ENCODE peak calls at places on chromosome 12, in five cellular contexts. W is iPS-NIHi11; A is type B pancreatic cell; X is NCI-H146; F is activated naive CD8-positive, alpha-beta T cell treated with anti-CD3 and anti-CD28 coated beads, Interleukin-2, amount 10 ng/mL, durations not matched to agents 7 days and 5 days. O is an unnamed sample.

GRCh38 chr12:81617915-81618314 is 141.2 kb downstream of the PPFIA2 start:
- DNase-seq in W (no peak), F (no peak), A (no peak), X (peak; percentile 28), O (no peak)

GRCh38 chr12:11718768-11719253 is 69.3 kb downstream of the ETV6 start:
- DNase-seq in F (no peak), W (no peak), A (no peak), X (peak; percentile 24), O (no peak)

GRCh38 chr12:32025906-32026305 is 66.7 kb downstream of the RESF1 start:
- DNase-seq in A (no peak), F (peak; percentile 43), W (no peak), X (no peak), O (no peak)

GRCh38 chr12:27109339-27110023 is 27.1 kb upstream of the C12orf71 start:
- DNase-seq in A (no peak), F (no peak), W (no peak), X (no peak), O (no peak)

GRCh38 chr12:22935501-22935900 is 310.5 kb downstream of the ETNK1 start:
- DNase-seq in W (no peak), F (no peak), X (no peak), A (no peak), O (no peak)

GRCh38 chr12:120175062-120175461 is 19.5 kb downstream of the GCN1 start:
- DNase-seq in X (no peak), F (no peak), W (no peak), A (no peak), O (no peak)

GRCh38 chr12:1457901-1458300 is 136.5 kb downstream of the FBXL14 start:
- DNase-seq in X (no peak), A (no peak), W (no peak), F (no peak), O (peak; percentile 81)

GRCh38 chr12:1931642-1932041 is 13.2 kb upstream of the CACNA2D4 start:
- DNase-seq in X (no peak), W (no peak), A (no peak), F (no peak), O (no peak)

GRCh38 chr12:50058743-50059312 is 1.4 kb downstream of the ASIC1 start:
- DNase-seq in X (no peak), W (no peak), F (peak; percentile 63), A (peak; percentile 52), O (no peak)

GRCh38 chr12:12681061-12681765 is 14.8 kb downstream of the GPR19 start:
- DNase-seq in X (peak; percentile 89), F (no peak), A (no peak), W (no peak), O (no peak)

GRCh38 chr12:24113701-24114100 is 164.2 kb upstream of the SOX5 start:
- DNase-seq in A (no peak), X (no peak), F (no peak), W (no peak), O (no peak)

GRCh38 chr12:8709124-8709830 is 11.5 kb downstream of the RIMKLB start:
- DNase-seq in W (no peak), F (no peak), X (no peak), A (no peak), O (no peak)

GRCh38 chr12:111222520-111222919 is 146.4 kb downstream of the PHETA1 start:
- DNase-seq in A (no peak), X (no peak), F (no peak), W (no peak), O (no peak)

GRCh38 chr12:90331262-90331661 is 622.6 kb upstream of the ATP2B1 start:
- DNase-seq in F (no peak), A (no peak), X (no peak), W (no peak), O (no peak)

GRCh38 chr12:4483885-4484823 is 38.5 kb upstream of the FGF6 start:
- DNase-seq in W (no peak), F (no peak), A (no peak), X (no peak), O (no peak)

GRCh38 chr12:57226588-57227314 is 2.8 kb upstream of the SHMT2 start:
- DNase-seq in A (no peak), F (peak; percentile 46), W (no peak), X (peak; percentile 59), O (no peak)

GRCh38 chr12:106090586-106091411 is 48.0 kb downstream of the NUAK1 start:
- DNase-seq in A (no peak), F (no peak), W (no peak), X (no peak), O (peak; percentile 92)

GRCh38 chr12:90829044-90829443 is 125.9 kb downstream of the CCER1 start:
- DNase-seq in W (no peak), A (no peak), X (no peak), F (no peak), O (no peak)

GRCh38 chr12:45509187-45509586 is 220.3 kb upstream of the ARID2 start:
- DNase-seq in F (no peak), W (no peak), A (no peak), X (no peak), O (no peak)

GRCh38 chr12:77847665-77848431 is 17.2 kb downstream of the NAV3 start:
- DNase-seq in F (no peak), W (no peak), X (no peak), A (no peak), O (no peak)

GRCh38 chr12:62698701-62699101 is 232.1 kb downstream of the MON2 start:
- DNase-seq in A (no peak), W (no peak), X (no peak), F (no peak), O (no peak)

GRCh38 chr12:116164976-116165425 is 112.5 kb downstream of the MED13L start:
- DNase-seq in A (no peak), X (no peak), F (no peak), W (no peak), O (no peak)

GRCh38 chr12:4145990-4146859 is 127.3 kb upstream of the CCND2 start:
- DNase-seq in A (no peak), W (no peak), X (no peak), F (no peak), O (peak; percentile 49)

GRCh38 chr12:48999371-49000131 is at the start of gene DDN:
- DNase-seq in X (peak; percentile 74), A (no peak), F (peak; percentile 61), W (peak; percentile 56), O (no peak)